ENCODE peak calls at places on chromosomes 2 and 18, in six cellular contexts. One of them, this sample, is unnamed.

GRCh38 chr2:158629116-158629515 is 166.0 kb upstream of the DAPL1 start:
- DNase-seq in MCF 10A: no peak
- DNase-seq in body of pancreas: no peak
- DNase-seq in B cell: no peak
- DNase-seq in astrocyte of the spinal cord: no peak
- DNase-seq in fibroblast of lung: no peak
- DNase-seq in this sample: no peak

GRCh38 chr2:26460613-26461031 is 17.3 kb downstream of the OTOF start:
- DNase-seq in MCF 10A: no peak
- DNase-seq in astrocyte of the spinal cord: no peak
- DNase-seq in fibroblast of lung: no peak
- DNase-seq in body of pancreas: no peak
- DNase-seq in B cell: no peak
- DNase-seq in this sample: no peak

GRCh38 chr2:216665240-216665639 is 30.1 kb downstream of the IGFBP5 start:
- DNase-seq in body of pancreas: peak
- DNase-seq in fibroblast of lung: no peak
- DNase-seq in MCF 10A: peak
- DNase-seq in B cell: no peak
- DNase-seq in astrocyte of the spinal cord: no peak
- DNase-seq in this sample: no peak

GRCh38 chr18:73717570-73717969 is 430.1 kb downstream of the FBXO15 start:
- DNase-seq in body of pancreas: no peak
- DNase-seq in B cell: no peak
- DNase-seq in MCF 10A: peak
- DNase-seq in astrocyte of the spinal cord: peak
- DNase-seq in fibroblast of lung: no peak
- DNase-seq in this sample: no peak

GRCh38 chr2:136665741-136666140 is 99.6 kb upstream of the THSD7B start:
- DNase-seq in MCF 10A: no peak
- DNase-seq in body of pancreas: no peak
- DNase-seq in astrocyte of the spinal cord: no peak
- DNase-seq in fibroblast of lung: no peak
- DNase-seq in B cell: no peak
- DNase-seq in this sample: no peak

GRCh38 chr18:5451130-5451529 is 92.7 kb downstream of the EPB41L3 start:
- DNase-seq in MCF 10A: no peak
- DNase-seq in B cell: no peak
- DNase-seq in astrocyte of the spinal cord: no peak
- DNase-seq in body of pancreas: no peak
- DNase-seq in fibroblast of lung: no peak
- DNase-seq in this sample: no peak

GRCh38 chr2:65397122-65397521 is 35.3 kb downstream of the SPRED2 start:
- DNase-seq in B cell: no peak
- DNase-seq in MCF 10A: no peak
- DNase-seq in astrocyte of the spinal cord: peak
- DNase-seq in fibroblast of lung: peak
- DNase-seq in body of pancreas: no peak
- DNase-seq in this sample: no peak

GRCh38 chr18:12518832-12519534 is 111.3 kb downstream of the PRELID3A start:
- DNase-seq in astrocyte of the spinal cord: no peak
- DNase-seq in body of pancreas: no peak
- DNase-seq in MCF 10A: no peak
- DNase-seq in fibroblast of lung: no peak
- DNase-seq in B cell: no peak
- DNase-seq in this sample: peak

GRCh38 chr2:142592171-142592570 is 285.3 kb upstream of the KYNU start:
- DNase-seq in B cell: no peak
- DNase-seq in astrocyte of the spinal cord: no peak
- DNase-seq in fibroblast of lung: no peak
- DNase-seq in MCF 10A: no peak
- DNase-seq in body of pancreas: no peak
- DNase-seq in this sample: no peak

GRCh38 chr2:224412064-224412921 is 10.4 kb upstream of the FAM124B start:
- DNase-seq in fibroblast of lung: peak
- DNase-seq in B cell: no peak
- DNase-seq in astrocyte of the spinal cord: peak
- DNase-seq in MCF 10A: no peak
- DNase-seq in body of pancreas: no peak
- DNase-seq in this sample: no peak

GRCh38 chr2:65320042-65320711 is 92.5 kb downstream of the ACTR2 start:
- DNase-seq in body of pancreas: no peak
- DNase-seq in B cell: no peak
- DNase-seq in fibroblast of lung: peak
- DNase-seq in astrocyte of the spinal cord: peak
- DNase-seq in MCF 10A: peak
- DNase-seq in this sample: no peak

GRCh38 chr2:113164930-113165585 is 8.7 kb upstream of the PSD4 start:
- DNase-seq in body of pancreas: no peak
- DNase-seq in MCF 10A: no peak
- DNase-seq in fibroblast of lung: no peak
- DNase-seq in astrocyte of the spinal cord: no peak
- DNase-seq in B cell: no peak
- DNase-seq in this sample: no peak

GRCh38 chr2:55922488-55922887 is 1.1 kb downstream of the EFEMP1 start:
- DNase-seq in body of pancreas: no peak
- DNase-seq in astrocyte of the spinal cord: peak
- DNase-seq in fibroblast of lung: peak
- DNase-seq in MCF 10A: peak
- DNase-seq in B cell: no peak
- DNase-seq in this sample: no peak

GRCh38 chr2:231300020-231300721 is 95.3 kb upstream of the B3GNT7 start:
- DNase-seq in MCF 10A: no peak
- DNase-seq in astrocyte of the spinal cord: peak
- DNase-seq in B cell: no peak
- DNase-seq in body of pancreas: peak
- DNase-seq in fibroblast of lung: no peak
- DNase-seq in this sample: no peak

GRCh38 chr2:231300722-231301076 is 94.8 kb upstream of the B3GNT7 start:
- DNase-seq in MCF 10A: no peak
- DNase-seq in fibroblast of lung: no peak
- DNase-seq in astrocyte of the spinal cord: no peak
- DNase-seq in B cell: no peak
- DNase-seq in body of pancreas: no peak
- DNase-seq in this sample: no peak

GRCh38 chr2:231297108-231297908 is 98.2 kb upstream of the B3GNT7 start:
- DNase-seq in B cell: peak
- DNase-seq in body of pancreas: peak
- DNase-seq in MCF 10A: peak
- DNase-seq in astrocyte of the spinal cord: peak
- DNase-seq in fibroblast of lung: peak
- DNase-seq in this sample: peak

GRCh38 chr2:231298091-231298490 is 97.4 kb upstream of the B3GNT7 start:
- DNase-seq in astrocyte of the spinal cord: no peak
- DNase-seq in MCF 10A: no peak
- DNase-seq in fibroblast of lung: no peak
- DNase-seq in B cell: no peak
- DNase-seq in body of pancreas: no peak
- DNase-seq in this sample: no peak

DNA sequence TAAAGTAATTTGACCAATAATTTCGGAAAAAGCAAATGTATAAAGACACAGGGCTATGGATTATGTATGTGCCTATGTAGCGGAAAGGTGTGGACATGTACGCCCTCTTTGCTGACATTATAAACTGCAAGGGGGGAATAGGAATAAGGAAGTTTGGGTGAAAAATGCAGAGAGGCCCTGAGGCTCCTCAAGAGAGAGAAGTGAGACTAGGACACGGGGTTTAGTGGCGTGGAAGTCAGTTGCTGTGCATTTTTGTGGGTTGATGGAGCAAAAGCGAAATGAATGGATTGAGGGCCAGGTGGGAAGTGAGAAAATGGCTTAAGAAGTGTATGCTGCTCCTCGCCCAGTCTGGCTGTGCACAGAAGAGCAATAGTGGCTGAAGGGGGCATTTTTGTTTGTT is 96.2 kb upstream of the B3GNT7 start:
- DNase-seq in fibroblast of lung: no peak
- DNase-seq in MCF 10A: no peak
- DNase-seq in body of pancreas: no peak
- DNase-seq in astrocyte of the spinal cord: no peak
- DNase-seq in B cell: peak
- DNase-seq in this sample: no peak
- TF ChIP-seq CTCF in fibroblast of lung: no peak
- TF ChIP-seq CTCF in MCF 10A: no peak
- TF ChIP-seq CTCF in body of pancreas: no peak
- TF ChIP-seq CTCF in astrocyte of the spinal cord: no peak
- TF ChIP-seq CTCF in B cell: no peak
- TF ChIP-seq CTCF in this sample: no peak

GRCh38 chr2:97951155-97951670 is 44.5 kb downstream of the TMEM131 start:
- DNase-seq in B cell: no peak
- DNase-seq in body of pancreas: no peak
- DNase-seq in fibroblast of lung: no peak
- DNase-seq in astrocyte of the spinal cord: peak
- DNase-seq in MCF 10A: no peak
- DNase-seq in this sample: no peak

GRCh38 chr2:97952357-97952756 is 43.4 kb downstream of the TMEM131 start:
- DNase-seq in fibroblast of lung: no peak
- DNase-seq in MCF 10A: no peak
- DNase-seq in B cell: no peak
- DNase-seq in body of pancreas: no peak
- DNase-seq in astrocyte of the spinal cord: no peak
- DNase-seq in this sample: no peak

GRCh38 chr2:97957432-97958183 is 38.1 kb downstream of the TMEM131 start:
- DNase-seq in body of pancreas: no peak
- DNase-seq in fibroblast of lung: no peak
- DNase-seq in B cell: no peak
- DNase-seq in MCF 10A: no peak
- DNase-seq in astrocyte of the spinal cord: peak
- DNase-seq in this sample: no peak

GRCh38 chr2:97950329-97951154 is 45.2 kb downstream of the TMEM131 start:
- DNase-seq in astrocyte of the spinal cord: peak
- DNase-seq in MCF 10A: peak
- DNase-seq in body of pancreas: no peak
- DNase-seq in fibroblast of lung: peak
- DNase-seq in B cell: no peak
- DNase-seq in this sample: no peak

DNA sequence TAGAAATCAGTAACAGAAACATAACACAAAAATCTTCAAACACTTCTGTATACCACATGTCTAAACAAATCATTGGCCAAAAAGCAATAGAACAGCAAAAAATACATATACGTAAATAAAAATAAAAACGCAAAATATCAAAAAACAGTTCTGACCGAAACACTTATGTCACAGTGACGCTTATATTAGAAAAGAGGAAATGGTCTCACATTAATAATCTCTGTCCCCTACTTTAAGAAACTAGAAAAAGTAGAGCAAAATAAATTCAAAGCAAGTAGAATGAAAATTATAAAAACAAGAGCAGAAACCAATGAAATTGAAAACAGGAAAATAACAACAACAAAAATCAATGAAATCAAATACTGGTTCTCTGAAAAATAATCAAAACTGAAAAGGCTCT is 41.9 kb downstream of the TMEM131 start:
- DNase-seq in body of pancreas: no peak
- DNase-seq in B cell: no peak
- DNase-seq in fibroblast of lung: no peak
- DNase-seq in astrocyte of the spinal cord: no peak
- DNase-seq in MCF 10A: no peak
- DNase-seq in this sample: no peak
- TF ChIP-seq CTCF in body of pancreas: no peak
- TF ChIP-seq CTCF in B cell: no peak
- TF ChIP-seq CTCF in fibroblast of lung: no peak
- TF ChIP-seq CTCF in astrocyte of the spinal cord: no peak
- TF ChIP-seq CTCF in MCF 10A: no peak
- TF ChIP-seq CTCF in this sample: no peak

GRCh38 chr2:191481305-191482075 is 196.4 kb upstream of the NABP1 start:
- DNase-seq in body of pancreas: no peak
- DNase-seq in MCF 10A: no peak
- DNase-seq in B cell: no peak
- DNase-seq in fibroblast of lung: peak
- DNase-seq in astrocyte of the spinal cord: peak
- DNase-seq in this sample: no peak

GRCh38 chr2:191478754-191479679 is 198.9 kb upstream of the NABP1 start:
- DNase-seq in MCF 10A: no peak
- DNase-seq in fibroblast of lung: peak
- DNase-seq in B cell: no peak
- DNase-seq in astrocyte of the spinal cord: peak
- DNase-seq in body of pancreas: peak
- DNase-seq in this sample: peak

GRCh38 chr2:191474459-191474858 is 203.5 kb upstream of the NABP1 start:
- DNase-seq in MCF 10A: no peak
- DNase-seq in fibroblast of lung: no peak
- DNase-seq in astrocyte of the spinal cord: no peak
- DNase-seq in body of pancreas: no peak
- DNase-seq in B cell: no peak
- DNase-seq in this sample: no peak

GRCh38 chr2:191476901-191477300 is 201.0 kb upstream of the NABP1 start:
- DNase-seq in B cell: no peak
- DNase-seq in body of pancreas: no peak
- DNase-seq in MCF 10A: no peak
- DNase-seq in fibroblast of lung: no peak
- DNase-seq in astrocyte of the spinal cord: no peak
- DNase-seq in this sample: no peak

GRCh38 chr2:191479680-191480023 is 198.3 kb upstream of the NABP1 start:
- DNase-seq in MCF 10A: no peak
- DNase-seq in B cell: no peak
- DNase-seq in body of pancreas: no peak
- DNase-seq in astrocyte of the spinal cord: no peak
- DNase-seq in fibroblast of lung: no peak
- DNase-seq in this sample: no peak
- TF ChIP-seq CTCF in MCF 10A: no peak
- TF ChIP-seq CTCF in B cell: no peak
- TF ChIP-seq CTCF in body of pancreas: peak
- TF ChIP-seq CTCF in astrocyte of the spinal cord: no peak
- TF ChIP-seq CTCF in fibroblast of lung: no peak
- TF ChIP-seq CTCF in this sample: no peak

DNA sequence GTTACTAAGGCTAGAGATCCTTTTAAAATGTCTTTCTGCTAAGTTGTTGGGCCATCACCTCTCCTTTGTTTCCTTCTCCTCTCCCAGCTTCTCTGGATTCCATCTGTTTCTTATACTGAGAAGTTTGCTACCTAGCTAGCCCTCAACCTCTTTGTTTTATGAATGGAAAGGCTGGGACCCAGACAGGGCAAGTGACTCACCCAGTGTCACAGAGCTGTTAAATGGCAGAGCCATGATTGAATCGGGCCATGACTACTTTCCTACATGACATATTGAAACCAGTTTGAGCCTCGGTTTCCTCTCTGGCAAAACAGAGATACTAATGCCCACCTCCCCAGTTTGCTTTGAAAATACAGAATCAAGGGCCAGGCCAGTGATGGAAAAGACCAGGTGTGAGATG is 24.1 kb downstream of the REEP1 start:
- DNase-seq in B cell: no peak
- DNase-seq in MCF 10A: no peak
- DNase-seq in body of pancreas: no peak
- DNase-seq in astrocyte of the spinal cord: no peak
- DNase-seq in fibroblast of lung: no peak
- DNase-seq in this sample: no peak
- TF ChIP-seq CTCF in B cell: no peak
- TF ChIP-seq CTCF in MCF 10A: no peak
- TF ChIP-seq CTCF in body of pancreas: no peak
- TF ChIP-seq CTCF in astrocyte of the spinal cord: no peak
- TF ChIP-seq CTCF in fibroblast of lung: no peak
- TF ChIP-seq CTCF in this sample: no peak

This sample was measured in glutamatergic neuron.